ENCODE peak calls at places on chromosome X, in seven cellular contexts. N is stimulated activated CD8-positive, alpha-beta memory T cell treated with anti-CD3 and anti-CD28 coated beads, Interleukin-7, amount 100 ng/mL, for 24 hours; R is fibroblast of lung; E is GM23248; Q is activated CD4-positive, alpha-beta T cell treated with anti-CD3 and anti-CD28 coated beads, Interleukin-2, amount 50 U/mL, for 48 hours; J is pulmonary artery endothelial cell; M is H1. K is an unnamed sample.

GRCh38 chrX:18789916-18790315 is 82.5 kb downstream of the PPEF1 start:
- DNase-seq in N (no peak), E (no peak), Q (no peak), M (no peak), R (no peak), J (no peak), K (no peak)

GRCh38 chrX:38275615-38276014 is 51.7 kb downstream of the RPGR start:
- DNase-seq in R (peak), M (no peak), E (peak), J (no peak), N (no peak), Q (no peak), K (no peak)

GRCh38 chrX:97189668-97190067 is 306.0 kb downstream of the RPA4 start:
- DNase-seq in Q (no peak), J (no peak), E (no peak), M (no peak), R (no peak), N (no peak), K (no peak)

GRCh38 chrX:48713847-48714246 is 17.3 kb downstream of the SUV39H1 start:
- DNase-seq in N (no peak), J (no peak), Q (no peak), R (no peak), E (no peak), M (no peak), K (no peak)

GRCh38 chrX:3820170-3820569 is 106.7 kb upstream of the PRKX start:
- DNase-seq in Q (no peak), E (peak), M (no peak), R (peak), J (no peak), N (no peak), K (no peak)

GRCh38 chrX:1419545-1420355 is 27.8 kb upstream of the SLC25A6 start:
- DNase-seq in R (no peak), J (no peak), Q (no peak), M (no peak), E (no peak), N (no peak), K (no peak)

GRCh38 chrX:33001107-33001506 is 210.2 kb downstream of the DMD start:
- DNase-seq in R (no peak), E (no peak), M (no peak), Q (no peak), J (no peak), N (no peak), K (no peak)

GRCh38 chrX:109842611-109843010 is 109.6 kb upstream of the ACSL4 start:
- DNase-seq in M (no peak), E (no peak), Q (no peak), R (no peak), J (no peak), N (no peak), K (no peak)

GRCh38 chrX:71533514-71533849 is 578 bp downstream of the OGT start:
- DNase-seq in N (no peak), M (no peak), Q (no peak), J (no peak), E (no peak), R (peak), K (no peak)

GRCh38 chrX:38987135-38987780 is 186.0 kb downstream of the MID1IP1 start:
- DNase-seq in J (no peak), Q (no peak), M (no peak), N (no peak), R (peak), E (no peak), K (no peak)

GRCh38 chrX:150984164-150984824 is 1.2 kb downstream of the HMGB3 start:
- DNase-seq in R (no peak), Q (peak), N (no peak), J (no peak), M (no peak), E (peak), K (no peak)

GRCh38 chrX:34300871-34301270 is 168.8 kb upstream of the FAM47A start:
- DNase-seq in Q (peak), N (no peak), E (peak), R (peak), M (no peak), J (peak), K (no peak)

GRCh38 chrX:16826207-16826606 is 39.9 kb downstream of the TXLNG start:
- DNase-seq in E (peak), J (peak), Q (no peak), M (no peak), N (no peak), R (peak), K (no peak)

GRCh38 chrX:15221321-15221720 is 48.6 kb downstream of the ASB9 start:
- DNase-seq in R (no peak), N (no peak), E (no peak), J (no peak), M (no peak), Q (no peak), K (no peak)

GRCh38 chrX:7640392-7640791 is 202.6 kb upstream of the VCX start:
- DNase-seq in Q (no peak), E (no peak), N (no peak), J (no peak), R (no peak), M (no peak), K (no peak)

GRCh38 chrX:142084611-142085010 is 120.5 kb downstream of the MAGEC2 start:
- DNase-seq in Q (no peak), N (no peak), E (no peak), R (peak), J (no peak), M (no peak), K (no peak)

GRCh38 chrX:104335765-104336164 is 81.0 kb upstream of the ESX1 start:
- DNase-seq in R (peak), N (no peak), M (no peak), J (no peak), Q (no peak), E (peak), K (no peak)

K was measured in right lobe of liver.